ENCODE peak calls at places on chromosomes 3 and 15, in six cellular contexts. One of them, this sample, is unnamed.

GRCh38 chr15:38516636-38517035 is 48.0 kb downstream of the RASGRP1 start:
- DNase-seq in left ventricle myocardium inferior: no peak
- DNase-seq in endodermal cell: no peak
- DNase-seq in ovary: no peak
- DNase-seq in bronchial epithelial cell: no peak
- DNase-seq in right lobe of liver: no peak
- DNase-seq in this sample: no peak

GRCh38 chr15:70254186-70254974 is 156.7 kb upstream of the TLE3 start:
- DNase-seq in right lobe of liver: no peak
- DNase-seq in left ventricle myocardium inferior: no peak
- DNase-seq in bronchial epithelial cell: no peak
- DNase-seq in ovary: no peak
- DNase-seq in endodermal cell: no peak
- DNase-seq in this sample: no peak

GRCh38 chr3:99568936-99569335 is 69.5 kb upstream of the COL8A1 start:
- DNase-seq in left ventricle myocardium inferior: no peak
- DNase-seq in endodermal cell: no peak
- DNase-seq in bronchial epithelial cell: no peak
- DNase-seq in right lobe of liver: no peak
- DNase-seq in ovary: no peak
- DNase-seq in this sample: no peak

GRCh38 chr15:74955796-74956647 is 550 bp downstream of the RPP25 start:
- DNase-seq in bronchial epithelial cell: no peak
- DNase-seq in left ventricle myocardium inferior: peak
- DNase-seq in ovary: peak
- DNase-seq in endodermal cell: peak
- DNase-seq in right lobe of liver: peak
- DNase-seq in this sample: peak

GRCh38 chr15:39444729-39445470 is 136.0 kb upstream of the THBS1 start:
- DNase-seq in right lobe of liver: no peak
- DNase-seq in ovary: no peak
- DNase-seq in endodermal cell: no peak
- DNase-seq in left ventricle myocardium inferior: no peak
- DNase-seq in bronchial epithelial cell: no peak
- DNase-seq in this sample: no peak

GRCh38 chr3:63264716-63265115 is 13.4 kb upstream of the SYNPR start:
- DNase-seq in right lobe of liver: no peak
- DNase-seq in bronchial epithelial cell: no peak
- DNase-seq in endodermal cell: peak
- DNase-seq in left ventricle myocardium inferior: no peak
- DNase-seq in ovary: no peak
- DNase-seq in this sample: no peak

GRCh38 chr15:23570466-23570865 is 5.0 kb downstream of the MKRN3 start:
- DNase-seq in bronchial epithelial cell: no peak
- DNase-seq in right lobe of liver: no peak
- DNase-seq in endodermal cell: peak
- DNase-seq in ovary: no peak
- DNase-seq in left ventricle myocardium inferior: no peak
- DNase-seq in this sample: peak

GRCh38 chr3:13083898-13084297 is 10.7 kb upstream of the IQSEC1 start:
- DNase-seq in left ventricle myocardium inferior: no peak
- DNase-seq in endodermal cell: no peak
- DNase-seq in right lobe of liver: no peak
- DNase-seq in ovary: no peak
- DNase-seq in bronchial epithelial cell: no peak
- DNase-seq in this sample: no peak

GRCh38 chr3:186070996-186071395 is 37.9 kb downstream of the ETV5 start:
- DNase-seq in ovary: no peak
- DNase-seq in endodermal cell: no peak
- DNase-seq in bronchial epithelial cell: no peak
- DNase-seq in right lobe of liver: no peak
- DNase-seq in left ventricle myocardium inferior: no peak
- DNase-seq in this sample: no peak

GRCh38 chr3:43353923-43354670 is 67.8 kb downstream of the SNRK start:
- DNase-seq in ovary: no peak
- DNase-seq in bronchial epithelial cell: no peak
- DNase-seq in left ventricle myocardium inferior: no peak
- DNase-seq in right lobe of liver: peak
- DNase-seq in endodermal cell: no peak
- DNase-seq in this sample: no peak

GRCh38 chr3:4722103-4722502 is 229.0 kb downstream of the ITPR1 start:
- DNase-seq in endodermal cell: no peak
- DNase-seq in right lobe of liver: peak
- DNase-seq in left ventricle myocardium inferior: no peak
- DNase-seq in ovary: no peak
- DNase-seq in bronchial epithelial cell: peak
- DNase-seq in this sample: no peak

GRCh38 chr3:126342991-126343661 is 14.1 kb downstream of the KLF15 start:
- DNase-seq in bronchial epithelial cell: peak
- DNase-seq in endodermal cell: peak
- DNase-seq in left ventricle myocardium inferior: no peak
- DNase-seq in ovary: peak
- DNase-seq in right lobe of liver: peak
- DNase-seq in this sample: peak

GRCh38 chr15:75145027-75145841 is 56.4 kb upstream of the C15orf39 start:
- DNase-seq in right lobe of liver: no peak
- DNase-seq in left ventricle myocardium inferior: no peak
- DNase-seq in endodermal cell: no peak
- DNase-seq in ovary: no peak
- DNase-seq in bronchial epithelial cell: no peak
- DNase-seq in this sample: no peak

GRCh38 chr3:148131990-148132638 is 565.6 kb upstream of the AGTR1 start:
- DNase-seq in right lobe of liver: no peak
- DNase-seq in ovary: no peak
- DNase-seq in endodermal cell: no peak
- DNase-seq in left ventricle myocardium inferior: no peak
- DNase-seq in bronchial epithelial cell: no peak
- DNase-seq in this sample: no peak

GRCh38 chr3:148126962-148127361 is 570.7 kb upstream of the AGTR1 start:
- DNase-seq in endodermal cell: no peak
- DNase-seq in left ventricle myocardium inferior: no peak
- DNase-seq in ovary: no peak
- DNase-seq in bronchial epithelial cell: no peak
- DNase-seq in right lobe of liver: no peak
- DNase-seq in this sample: no peak

GRCh38 chr3:148128136-148128535 is 569.6 kb upstream of the AGTR1 start:
- DNase-seq in ovary: no peak
- DNase-seq in endodermal cell: no peak
- DNase-seq in right lobe of liver: no peak
- DNase-seq in left ventricle myocardium inferior: no peak
- DNase-seq in bronchial epithelial cell: no peak
- DNase-seq in this sample: no peak
- TF ChIP-seq CTCF in ovary: no peak
- TF ChIP-seq CTCF in endodermal cell: peak
- TF ChIP-seq CTCF in right lobe of liver: no peak
- TF ChIP-seq CTCF in left ventricle myocardium inferior: no peak
- TF ChIP-seq CTCF in bronchial epithelial cell: no peak
- TF ChIP-seq CTCF in this sample: no peak

DNA sequence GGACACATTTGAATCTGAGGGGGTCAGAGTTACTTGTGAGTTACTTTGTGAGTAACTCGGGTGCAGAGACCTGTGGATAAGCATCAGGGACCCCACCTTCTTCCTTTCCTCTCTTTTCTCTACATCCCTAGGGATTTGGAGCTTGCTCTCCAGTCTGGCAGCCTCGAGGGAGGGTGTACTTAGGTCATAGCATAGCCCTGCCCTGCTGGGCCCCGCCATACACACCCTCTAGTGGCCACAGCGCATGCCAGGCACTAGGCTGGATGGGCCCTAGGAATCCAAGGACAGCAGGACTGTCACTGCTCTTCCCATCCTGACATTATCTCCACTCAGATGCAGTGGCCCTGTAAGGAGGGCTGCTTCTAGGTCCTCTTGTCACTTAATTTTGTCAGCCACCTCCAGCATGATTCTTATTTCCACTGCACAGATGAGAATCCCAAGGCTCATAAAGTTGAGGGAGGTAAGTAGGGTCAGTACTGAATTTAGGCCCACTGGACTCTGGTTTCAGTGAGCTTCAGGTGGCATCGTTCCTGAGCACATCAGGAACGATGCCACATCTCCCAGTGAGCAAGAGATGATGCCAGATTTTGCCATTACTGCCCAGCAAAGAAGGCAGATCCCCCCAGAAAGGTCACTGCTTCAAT is 3.6 kb upstream of the SMAD6 start:
- DNase-seq in ovary: peak
- DNase-seq in bronchial epithelial cell: peak
- DNase-seq in endodermal cell: peak
- DNase-seq in left ventricle myocardium inferior: peak
- DNase-seq in right lobe of liver: peak
- DNase-seq in this sample: peak
- TF ChIP-seq CTCF in ovary: peak
- TF ChIP-seq CTCF in bronchial epithelial cell: peak
- TF ChIP-seq CTCF in endodermal cell: peak
- TF ChIP-seq CTCF in left ventricle myocardium inferior: peak
- TF ChIP-seq CTCF in right lobe of liver: peak
- TF ChIP-seq CTCF in this sample: peak

DNA sequence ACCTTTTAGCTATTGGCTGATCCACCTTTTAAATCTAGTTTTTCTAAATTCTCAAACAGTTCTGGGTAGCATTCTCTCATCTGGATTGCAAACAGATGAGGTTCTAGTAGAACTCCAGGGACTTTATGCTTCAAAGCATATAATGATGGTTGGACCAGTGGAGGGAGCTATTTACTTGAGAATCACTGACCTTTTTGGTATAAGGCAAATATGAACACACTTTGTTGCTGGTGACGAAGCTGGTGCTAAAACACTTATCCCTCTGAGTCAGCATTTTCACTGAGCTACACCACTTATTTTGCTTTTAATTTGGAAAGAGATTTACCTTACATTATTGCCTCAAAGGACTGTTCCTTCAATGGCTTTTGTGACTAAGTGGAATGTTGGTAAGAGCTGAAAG is 58.6 kb upstream of the SLITRK3 start:
- DNase-seq in ovary: no peak
- DNase-seq in endodermal cell: no peak
- DNase-seq in left ventricle myocardium inferior: no peak
- DNase-seq in right lobe of liver: no peak
- DNase-seq in bronchial epithelial cell: peak
- DNase-seq in this sample: no peak
- TF ChIP-seq CTCF in ovary: no peak
- TF ChIP-seq CTCF in endodermal cell: peak
- TF ChIP-seq CTCF in left ventricle myocardium inferior: no peak
- TF ChIP-seq CTCF in right lobe of liver: peak
- TF ChIP-seq CTCF in bronchial epithelial cell: peak
- TF ChIP-seq CTCF in this sample: no peak

GRCh38 chr15:79540551-79540950 is 108.4 kb downstream of the MINAR1 start:
- DNase-seq in bronchial epithelial cell: no peak
- DNase-seq in ovary: no peak
- DNase-seq in right lobe of liver: no peak
- DNase-seq in endodermal cell: no peak
- DNase-seq in left ventricle myocardium inferior: no peak
- DNase-seq in this sample: no peak
- TF ChIP-seq CTCF in bronchial epithelial cell: no peak
- TF ChIP-seq CTCF in ovary: no peak
- TF ChIP-seq CTCF in right lobe of liver: no peak
- TF ChIP-seq CTCF in endodermal cell: peak
- TF ChIP-seq CTCF in left ventricle myocardium inferior: no peak
- TF ChIP-seq CTCF in this sample: no peak

GRCh38 chr15:72732554-72732953 is 46.5 kb downstream of the BBS4 start:
- DNase-seq in ovary: no peak
- DNase-seq in left ventricle myocardium inferior: no peak
- DNase-seq in endodermal cell: no peak
- DNase-seq in bronchial epithelial cell: no peak
- DNase-seq in right lobe of liver: no peak
- DNase-seq in this sample: no peak
- TF ChIP-seq CTCF in ovary: no peak
- TF ChIP-seq CTCF in left ventricle myocardium inferior: no peak
- TF ChIP-seq CTCF in endodermal cell: peak
- TF ChIP-seq CTCF in bronchial epithelial cell: no peak
- TF ChIP-seq CTCF in right lobe of liver: no peak
- TF ChIP-seq CTCF in this sample: no peak

GRCh38 chr15:40550381-40551037 is 14.3 kb downstream of the CCDC32 start:
- DNase-seq in right lobe of liver: no peak
- DNase-seq in ovary: no peak
- DNase-seq in endodermal cell: no peak
- DNase-seq in left ventricle myocardium inferior: no peak
- DNase-seq in bronchial epithelial cell: no peak
- DNase-seq in this sample: no peak

GRCh38 chr15:40543082-40543481 is 21.8 kb downstream of the CCDC32 start:
- DNase-seq in bronchial epithelial cell: no peak
- DNase-seq in endodermal cell: no peak
- DNase-seq in right lobe of liver: no peak
- DNase-seq in left ventricle myocardium inferior: no peak
- DNase-seq in ovary: no peak
- DNase-seq in this sample: no peak

GRCh38 chr15:40549894-40550293 is 14.9 kb downstream of the CCDC32 start:
- DNase-seq in bronchial epithelial cell: no peak
- DNase-seq in endodermal cell: no peak
- DNase-seq in left ventricle myocardium inferior: peak
- DNase-seq in ovary: no peak
- DNase-seq in right lobe of liver: peak
- DNase-seq in this sample: peak

GRCh38 chr15:40543631-40544294 is 21.1 kb downstream of the CCDC32 start:
- DNase-seq in right lobe of liver: no peak
- DNase-seq in endodermal cell: no peak
- DNase-seq in bronchial epithelial cell: no peak
- DNase-seq in left ventricle myocardium inferior: no peak
- DNase-seq in ovary: no peak
- DNase-seq in this sample: no peak

GRCh38 chr15:40545457-40545856 is 19.4 kb downstream of the CCDC32 start:
- DNase-seq in endodermal cell: peak
- DNase-seq in right lobe of liver: no peak
- DNase-seq in left ventricle myocardium inferior: no peak
- DNase-seq in ovary: no peak
- DNase-seq in bronchial epithelial cell: no peak
- DNase-seq in this sample: no peak
- TF ChIP-seq CTCF in endodermal cell: peak
- TF ChIP-seq CTCF in right lobe of liver: no peak
- TF ChIP-seq CTCF in left ventricle myocardium inferior: no peak
- TF ChIP-seq CTCF in ovary: no peak
- TF ChIP-seq CTCF in bronchial epithelial cell: no peak
- TF ChIP-seq CTCF in this sample: no peak

DNA sequence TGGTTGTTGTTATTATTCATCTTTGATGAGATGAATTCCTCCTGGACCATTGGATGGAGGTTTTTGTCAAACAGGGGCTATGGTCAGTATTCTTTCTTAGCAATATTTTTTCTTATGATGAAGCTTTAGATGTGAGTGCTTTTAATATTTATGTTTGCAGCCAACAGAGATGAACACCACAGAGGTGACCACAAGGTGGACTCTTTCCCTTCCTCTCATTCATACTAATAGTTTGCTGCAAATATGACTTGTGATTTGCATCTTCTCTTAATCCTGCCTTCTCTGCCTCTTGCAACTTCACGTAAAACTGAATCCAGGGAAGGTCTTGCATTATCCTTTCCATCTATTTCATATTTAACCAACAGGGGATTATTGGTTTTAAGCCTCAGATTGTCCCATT is 473.1 kb upstream of the UBE2E2 start:
- DNase-seq in left ventricle myocardium inferior: no peak
- DNase-seq in right lobe of liver: no peak
- DNase-seq in endodermal cell: no peak
- DNase-seq in bronchial epithelial cell: peak
- DNase-seq in ovary: no peak
- DNase-seq in this sample: no peak
- TF ChIP-seq CTCF in left ventricle myocardium inferior: peak
- TF ChIP-seq CTCF in right lobe of liver: peak
- TF ChIP-seq CTCF in endodermal cell: peak
- TF ChIP-seq CTCF in bronchial epithelial cell: peak
- TF ChIP-seq CTCF in ovary: no peak
- TF ChIP-seq CTCF in this sample: no peak

This sample was measured in pancreas.